ENCODE peak calls at places on chromosomes 3 and 15, in seven cellular contexts. D is left ventricle myocardium superior; W is WTC11; H is hippocampal formation; R is brain pericyte; L is stimulated activated CD4-positive, alpha-beta T cell treated with anti-CD3 and anti-CD28 coated beads, Interleukin-2, amount 100 ng/mL, for 24 hours; A is activated naive CD8-positive, alpha-beta T cell treated with anti-CD3 and anti-CD28 coated beads, Interleukin-2, amount 50 U/mL, for 24 hours. K is an unnamed sample.

GRCh38 chr15:36334059-36334458 is 245.4 kb upstream of the CDIN1 start:
- DNase-seq in H (no peak), R (no peak), L (no peak), D (no peak), W (no peak), A (no peak), K (no peak)

GRCh38 chr15:71093089-71094024 is 21.9 kb upstream of the THSD4 start:
- DNase-seq in R (no peak), D (no peak), L (no peak), A (no peak), W (no peak), H (no peak), K (no peak)

GRCh38 chr3:17398959-17399551 is 343.4 kb downstream of the TBC1D5 start:
- DNase-seq in R (no peak), A (no peak), W (no peak), D (no peak), H (no peak), L (no peak), K (no peak)

GRCh38 chr3:66442254-66443249 is 58.3 kb downstream of the LRIG1 start:
- DNase-seq in R (peak), D (peak), W (peak), L (no peak), A (no peak), H (no peak), K (peak)

GRCh38 chr3:177824190-177824786 is 627.0 kb upstream of the TBL1XR1 start:
- DNase-seq in R (no peak), W (no peak), H (no peak), D (peak), A (no peak), L (no peak), K (peak)

GRCh38 chr3:29324180-29324651 is 43.3 kb downstream of the RBMS3 start:
- DNase-seq in L (no peak), A (no peak), H (peak), D (peak), R (no peak), W (no peak), K (no peak)

GRCh38 chr3:122382888-122383666 is at the start of gene MIX23:
- DNase-seq in A (peak), D (peak), L (peak), H (peak), W (peak), R (peak), K (peak)

GRCh38 chr15:78325092-78325843 is 14.9 kb upstream of the CRABP1 start:
- DNase-seq in H (no peak), W (no peak), D (peak), L (no peak), R (no peak), A (no peak), K (peak)

GRCh38 chr15:25543156-25543555 is 104.3 kb upstream of the UBE3A start:
- DNase-seq in W (no peak), A (no peak), L (no peak), R (no peak), H (peak), D (no peak), K (peak)

GRCh38 chr3:52108302-52109232 is 45.7 kb downstream of the POC1A start:
- DNase-seq in L (no peak), W (peak), R (no peak), H (peak), D (peak), A (no peak), K (no peak)

GRCh38 chr3:150252462-150252861 is 155.6 kb upstream of the TSC22D2 start:
- DNase-seq in A (no peak), D (no peak), L (no peak), R (peak), W (no peak), H (no peak), K (no peak)

GRCh38 chr3:134362670-134363380 is 11.4 kb downstream of the AMOTL2 start:
- DNase-seq in A (no peak), D (no peak), H (no peak), R (no peak), W (no peak), L (no peak), K (no peak)

GRCh38 chr3:77667901-77668300 is 628.0 kb downstream of the ROBO2 start:
- DNase-seq in A (no peak), R (no peak), L (no peak), D (no peak), W (no peak), H (no peak), K (no peak)

GRCh38 chr3:184262166-184262926 is 993 bp upstream of the CAMK2N2 start:
- DNase-seq in A (no peak), R (no peak), H (no peak), W (peak), D (no peak), L (peak), K (peak)

GRCh38 chr3:84893211-84893610 is 65.6 kb upstream of the CADM2 start:
- DNase-seq in A (no peak), W (no peak), H (no peak), D (no peak), L (no peak), R (no peak), K (no peak)

GRCh38 chr3:176395269-176395668 is 802.0 kb downstream of the TBL1XR1 start:
- DNase-seq in L (no peak), W (no peak), R (no peak), A (no peak), H (no peak), D (no peak), K (no peak)

GRCh38 chr3:46659285-46659684 is 34.2 kb downstream of the ALS2CL start:
- DNase-seq in L (no peak), R (no peak), H (no peak), D (no peak), W (no peak), A (no peak), K (peak)

GRCh38 chr3:14148041-14148985 is 23.5 kb downstream of the TMEM43 start:
- DNase-seq in D (no peak), H (no peak), R (no peak), A (no peak), L (no peak), W (peak), K (peak)

GRCh38 chr3:72663429-72663828 is 184.8 kb downstream of the SHQ1 start:
- DNase-seq in D (no peak), W (no peak), A (no peak), H (peak), L (no peak), R (no peak), K (no peak)

GRCh38 chr15:37765809-37766208 is 168.6 kb upstream of the TMCO5A start:
- DNase-seq in L (no peak), R (no peak), H (no peak), D (no peak), W (no peak), A (no peak), K (no peak)

GRCh38 chr3:105868450-105868744 is 415 bp downstream of the CBLB start:
- DNase-seq in A (peak), W (peak), D (peak), R (no peak), L (peak), H (peak), K (peak)

GRCh38 chr15:81223346-81223971 is 26.8 kb downstream of the IL16 start:
- DNase-seq in L (no peak), A (no peak), H (no peak), R (no peak), D (no peak), W (no peak), K (no peak)

GRCh38 chr3:189171707-189172106 is at the start of gene TPRG1:
- DNase-seq in L (no peak), A (no peak), D (no peak), R (no peak), W (no peak), H (no peak), K (no peak)

GRCh38 chr15:71083349-71083748 is 31.9 kb upstream of the THSD4 start:
- DNase-seq in L (no peak), H (no peak), D (peak), W (no peak), A (no peak), R (no peak), K (no peak)

GRCh38 chr3:48187579-48188265 is 495 bp downstream of the CDC25A start:
- DNase-seq in L (peak), H (no peak), D (peak), A (peak), W (no peak), R (no peak), K (no peak)